ENCODE peak calls at places on chromosomes 3 and 15, in six cellular contexts. D is GM20000, A is mucosa of descending colon, B is RWPE2, Y is osteoblast, R is cardiac fibroblast. V is an unnamed sample.
A peak's percentile ranks its signal among the peaks of the same experiment; 100 is the strongest.

GRCh38 chr3:138355071-138355470 is 6.7 kb downstream of the MRAS start:
- DNase-seq in D (no peak), A (no peak), B (no peak), Y (no peak), R (no peak), V (no peak)

GRCh38 chr15:63727542-63727941 is 106.2 kb downstream of the HERC1 start:
- DNase-seq in D (no peak), A (no peak), B (no peak), Y (no peak), R (no peak), V (no peak)

GRCh38 chr3:44989636-44990373 is 13.8 kb downstream of the EXOSC7 start:
- DNase-seq in D (no peak), A (no peak), B (no peak), Y (no peak), R (no peak), V (no peak)

GRCh38 chr3:186477876-186478275 is 66.3 kb downstream of the CRYGS start:
- DNase-seq in D (no peak), A (no peak), B (no peak), Y (no peak), R (no peak), V (no peak)

GRCh38 chr15:48144889-48145288 is 24.1 kb downstream of the SLC24A5 start:
- DNase-seq in D (peak; percentile 6), A (no peak), B (no peak), Y (no peak), R (peak; percentile 1), V (no peak)

GRCh38 chr15:67067161-67067853 is 1.9 kb downstream of the SMAD3 start:
- DNase-seq in D (no peak), A (no peak), B (no peak), Y (peak; percentile 84), R (peak; percentile 47), V (no peak)

GRCh38 chr3:33737146-33737545 is 19.1 kb upstream of the CLASP2 start:
- DNase-seq in D (no peak), A (no peak), B (no peak), Y (peak; percentile 32), R (no peak), V (no peak)

GRCh38 chr15:89531796-89532537 is 35.6 kb upstream of the RHCG start:
- DNase-seq in D (no peak), A (no peak), B (no peak), Y (no peak), R (no peak), V (no peak)

GRCh38 chr3:78978037-78978436 is 789.8 kb downstream of the ROBO1 start:
- DNase-seq in D (no peak), A (no peak), B (no peak), Y (no peak), R (peak; percentile 46), V (no peak)

GRCh38 chr15:62770752-62771151 is 271.8 kb upstream of the TPM1 start:
- DNase-seq in D (no peak), A (no peak), B (peak; percentile 95), Y (peak; percentile 88), R (peak; percentile 48), V (no peak)

GRCh38 chr3:71987828-71988227 is 202.9 kb upstream of the PROK2 start:
- DNase-seq in D (no peak), A (no peak), B (no peak), Y (no peak), R (no peak), V (no peak)

GRCh38 chr3:172213168-172213567 is 173.8 kb downstream of the FNDC3B start:
- DNase-seq in D (peak; percentile 28), A (no peak), B (no peak), Y (no peak), R (peak; percentile 56), V (no peak)

GRCh38 chr15:65184305-65184943 is 718 bp downstream of the CLPX start:
- DNase-seq in D (peak; percentile 57), A (peak; percentile 81), B (no peak), Y (peak; percentile 80), R (peak; percentile 54), V (peak; percentile 42)

GRCh38 chr3:191441687-191442086 is 19.3 kb upstream of the PYDC2 start:
- DNase-seq in D (no peak), A (no peak), B (no peak), Y (no peak), R (no peak), V (no peak)

GRCh38 chr3:150680562-150680961 is 23.2 kb downstream of the ERICH6 start:
- DNase-seq in D (no peak), A (no peak), B (no peak), Y (peak; percentile 30), R (no peak), V (no peak)

GRCh38 chr15:101250931-101251829 is 668 bp downstream of the CHSY1 start:
- DNase-seq in D (no peak), A (peak; percentile 70), B (no peak), Y (peak; percentile 94), R (no peak), V (peak; percentile 31)

GRCh38 chr3:168579010-168579409 is 483.3 kb upstream of the GOLIM4 start:
- DNase-seq in D (no peak), A (no peak), B (no peak), Y (no peak), R (no peak), V (no peak)

GRCh38 chr3:194276768-194277546 is 74.2 kb downstream of the CPN2 start:
- DNase-seq in D (no peak), A (peak; percentile 57), B (peak; percentile 45), Y (peak; percentile 96), R (peak; percentile 92), V (no peak)

GRCh38 chr3:170144437-170144843 is 37.1 kb downstream of the PHC3 start:
- DNase-seq in D (peak; percentile 17), A (no peak), B (no peak), Y (no peak), R (no peak), V (no peak)

GRCh38 chr3:87426916-87427315 is 150.5 kb upstream of the POU1F1 start:
- DNase-seq in D (no peak), A (no peak), B (no peak), Y (peak; percentile 50), R (no peak), V (no peak)

GRCh38 chr3:22360977-22361376 is 610.0 kb upstream of the ZNF385D start:
- DNase-seq in D (no peak), A (no peak), B (no peak), Y (no peak), R (peak; percentile 47), V (no peak)

GRCh38 chr15:52164631-52165265 is 26.4 kb downstream of the GNB5 start:
- DNase-seq in D (no peak), A (no peak), B (no peak), Y (no peak), R (no peak), V (no peak)

GRCh38 chr15:49898097-49898496 is 220.9 kb downstream of the ATP8B4 start:
- DNase-seq in D (no peak), A (no peak), B (no peak), Y (no peak), R (no peak), V (no peak)

GRCh38 chr15:78766041-78766440 is 45.2 kb downstream of the ADAMTS7 start:
- DNase-seq in D (no peak), A (no peak), B (peak; percentile 69), Y (no peak), R (no peak), V (no peak)

GRCh38 chr3:179768080-179768479 is 115.2 kb downstream of the USP13 start:
- DNase-seq in D (no peak), A (no peak), B (no peak), Y (peak; percentile 83), R (peak; percentile 65), V (no peak)

GRCh38 chr3:128603811-128604447 is 46.7 kb downstream of the RPN1 start:
- DNase-seq in D (no peak), A (no peak), B (no peak), Y (peak; percentile 78), R (no peak), V (no peak)

GRCh38 chr3:13080026-13080425 is 6.8 kb upstream of the IQSEC1 start:
- DNase-seq in D (no peak), A (no peak), B (no peak), Y (no peak), R (no peak), V (no peak)

GRCh38 chr15:65856821-65857455 is 12.4 kb upstream of the RAB11A start:
- DNase-seq in D (peak; percentile 50), A (peak; percentile 68), B (peak; percentile 77), Y (no peak), R (peak; percentile 66), V (peak; percentile 47)

GRCh38 chr15:76903251-76903681 is 1.9 kb downstream of the SCAPER start:
- DNase-seq in D (peak; percentile 48), A (no peak), B (no peak), Y (no peak), R (peak; percentile 48), V (no peak)

GRCh38 chr15:40906947-40907802 is 12.9 kb downstream of the VPS18 start:
- DNase-seq in D (no peak), A (peak; percentile 90), B (peak; percentile 76), Y (peak; percentile 65), R (peak; percentile 53), V (peak; percentile 43)

GRCh38 chr3:134682196-134682880 is 31.5 kb upstream of the KY start:
- DNase-seq in D (no peak), A (no peak), B (no peak), Y (no peak), R (no peak), V (no peak)

GRCh38 chr3:59660852-59661624 is 611.2 kb upstream of the CFAP20DC start:
- DNase-seq in D (no peak), A (no peak), B (no peak), Y (no peak), R (no peak), V (no peak)
- TF ChIP-seq CTCF in D (no peak), A (no peak), B (no peak), Y (no peak), R (no peak), V (no peak)

GRCh38 chr3:37957185-37957936 is 33.2 kb upstream of the VILL start:
- DNase-seq in D (peak; percentile 21), A (no peak), B (no peak), Y (no peak), R (no peak), V (no peak)
- TF ChIP-seq CTCF in D (no peak), A (no peak), B (no peak), Y (no peak), R (no peak), V (no peak)

GRCh38 chr3:38247366-38248035 is 18.1 kb upstream of the SLC22A13 start:
- DNase-seq in D (no peak), A (no peak), B (no peak), Y (peak; percentile 74), R (peak; percentile 86), V (no peak)
- TF ChIP-seq CTCF in D (no peak), A (no peak), B (peak; percentile 72), Y (peak; percentile 41), R (peak; percentile 32), V (no peak)

GRCh38 chr3:1087066-1087555 is 5.7 kb upstream of the CNTN6 start:
- DNase-seq in D (no peak), A (no peak), B (no peak), Y (peak; percentile 70), R (peak; percentile 79), V (no peak)

GRCh38 chr3:1079641-1080040 is 13.2 kb upstream of the CNTN6 start:
- DNase-seq in D (no peak), A (no peak), B (no peak), Y (no peak), R (no peak), V (no peak)

GRCh38 chr3:1082024-1082633 is 10.7 kb upstream of the CNTN6 start:
- DNase-seq in D (peak; percentile 11), A (no peak), B (no peak), Y (no peak), R (peak; percentile 40), V (no peak)
- TF ChIP-seq CTCF in D (peak; percentile 6), A (no peak), B (peak; percentile 84), Y (peak; percentile 42), R (peak; percentile 68), V (no peak)